ENCODE peak calls at places on chromosomes 6 and 20, in four cellular contexts. F is neural progenitor cell; E is left lung; X is naive thymus-derived CD4-positive, alpha-beta T cell. S is an unnamed sample. For H3K4me1, the result is how much of the 10 kb centered on the place peaks cover.

GRCh38 chr6:95686272-95686671 is 108.9 kb downstream of the MANEA start:
- DNase-seq in F (no peak), E (no peak), X (no peak), S (no peak)

GRCh38 chr6:48775157-48775556 is 664.2 kb upstream of the PTCHD4 start:
- DNase-seq in F (no peak), E (no peak), X (no peak), S (no peak)

GRCh38 chr20:32108814-32109391 is 611 bp upstream of the TM9SF4 start:
- DNase-seq in F (no peak), E (no peak), X (no peak), S (no peak)

GRCh38 chr6:145814035-145814500 is 527 bp downstream of the FBXO30 start:
- DNase-seq in F (peak), E (peak), X (no peak), S (no peak)

GRCh38 chr6:140980265-140980887 is 1152.3 kb upstream of the GJE1 start:
- DNase-seq in F (no peak), E (no peak), X (no peak), S (no peak)

GRCh38 chr6:158815915-158816314 is 3.3 kb downstream of the EZR start:
- DNase-seq in F (no peak), E (no peak), X (no peak), S (no peak)

GRCh38 chr6:25590986-25591385 is 61.0 kb upstream of the SCGN start:
- DNase-seq in F (no peak), E (no peak), X (no peak), S (no peak)

GRCh38 chr6:53615633-53616449 is 49.7 kb downstream of the KLHL31 start:
- DNase-seq in F (no peak), E (no peak), X (no peak), S (no peak)

GRCh38 chr6:142838821-142839685 is 105.9 kb downstream of the HIVEP2 start:
- DNase-seq in F (no peak), E (no peak), X (no peak), S (no peak)

GRCh38 chr6:14053776-14054175 is 63.8 kb upstream of the CD83 start:
- DNase-seq in F (no peak), E (no peak), X (no peak), S (no peak)

GRCh38 chr6:24522090-24522820 is 27.5 kb downstream of the ALDH5A1 start:
- DNase-seq in F (no peak), E (no peak), X (no peak), S (no peak)

GRCh38 chr6:139539852-139540251 is 165.4 kb upstream of the CITED2 start:
- DNase-seq in F (no peak), E (peak), X (no peak), S (no peak)

GRCh38 chr6:44102527-44102926 is 24.7 kb downstream of the MRPL14 start:
- DNase-seq in F (peak), E (no peak), X (no peak), S (no peak)

GRCh38 chr20:3785240-3786125 is 1.1 kb downstream of the CENPB start:
- DNase-seq in F (peak), E (no peak), X (no peak), S (no peak)

GRCh38 chr6:28269492-28269891 is 2.5 kb downstream of the ZSCAN26 start:
- DNase-seq in F (no peak), E (no peak), X (no peak), S (no peak)

GRCh38 chr6:168355716-168356522 is 36.3 kb upstream of the DACT2 start:
- DNase-seq in F (peak), E (no peak), X (no peak), S (no peak)

GRCh38 chr6:167932468-167933276 is 64.8 kb upstream of the KIF25 start:
- DNase-seq in F (no peak), E (no peak), X (no peak), S (no peak)

GRCh38 chr6:45827952-45828530 is 187.6 kb downstream of the CLIC5 start:
- DNase-seq in F (no peak), E (no peak), X (no peak), S (no peak)

GRCh38 chr20:52965380-52965779 is 6.8 kb upstream of the TSHZ2 start:
- DNase-seq in F (no peak), E (no peak), X (no peak), S (no peak)

GRCh38 chr6:6811151-6812002 is 222.9 kb downstream of the LY86 start:
- DNase-seq in F (peak), E (no peak), X (no peak), S (no peak)

GRCh38 chr6:125415921-125416320 is 114.2 kb upstream of the HDDC2 start:
- DNase-seq in F (no peak), E (no peak), X (no peak), S (no peak)

GRCh38 chr6:40336296-40336695 is 250.9 kb downstream of the LRFN2 start:
- DNase-seq in F (no peak), E (no peak), X (no peak), S (no peak)

GRCh38 chr6:27890351-27891299 is 21.6 kb downstream of the OR2B2 start:
- DNase-seq in F (peak), E (peak), X (peak), S (peak)

GRCh38 chr6:170200458-170200891 is 90.4 kb downstream of the DLL1 start:
- DNase-seq in F (no peak), E (peak), X (no peak), S (no peak)

GRCh38 chr6:109660526-109660925 is 30.5 kb downstream of the AK9 start:
- DNase-seq in F (no peak), E (no peak), X (no peak), S (no peak)

GRCh38 chr6:106450645-106451044 is 90.1 kb downstream of the CRYBG1 start:
- DNase-seq in F (no peak), E (no peak), X (no peak), S (no peak)

GRCh38 chr6:12137480-12137879 is 125.4 kb downstream of the HIVEP1 start:
- DNase-seq in F (no peak), E (peak), X (no peak), S (no peak)

GRCh38 chr20:58712116-58712822 is 19.7 kb downstream of the NPEPL1 start:
- DNase-seq in F (no peak), E (peak), X (no peak), S (no peak)

GRCh38 chr20:25632940-25633790 is 9.4 kb upstream of the NANP start:
- DNase-seq in F (no peak), E (no peak), X (no peak), S (no peak)

GRCh38 chr20:37347347-37347823 is 1.4 kb downstream of the SRC start:
- DNase-seq in F (no peak), E (no peak), X (no peak), S (no peak)
- H3K27ac ChIP-seq in F (no peak), E (no peak), X (no peak), S (no peak)

DNA sequence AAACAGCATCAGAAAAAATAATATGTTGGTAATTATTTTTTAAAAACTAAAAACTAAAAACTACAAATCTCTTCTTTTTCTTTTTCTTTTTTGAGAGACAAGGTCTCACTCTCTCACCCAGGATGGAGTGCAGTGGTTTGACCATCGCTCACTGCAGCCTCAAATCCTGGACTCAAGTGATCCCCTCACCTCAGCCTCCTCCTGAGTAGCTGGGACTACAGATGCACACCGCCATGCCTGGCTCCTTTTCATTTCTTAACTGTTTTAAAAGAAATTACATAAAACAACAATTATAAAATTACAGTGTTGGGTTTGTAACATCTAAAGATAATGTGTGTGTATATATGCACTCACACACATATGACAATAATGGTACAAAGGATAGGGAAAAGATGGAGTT is 24.1 kb downstream of the HLA-E start:
- DNase-seq in F (no peak), E (no peak), X (no peak), S (no peak)
- H3K4me1 ChIP-seq in F (under half), E (under half), X (under half), S (under half)

DNA sequence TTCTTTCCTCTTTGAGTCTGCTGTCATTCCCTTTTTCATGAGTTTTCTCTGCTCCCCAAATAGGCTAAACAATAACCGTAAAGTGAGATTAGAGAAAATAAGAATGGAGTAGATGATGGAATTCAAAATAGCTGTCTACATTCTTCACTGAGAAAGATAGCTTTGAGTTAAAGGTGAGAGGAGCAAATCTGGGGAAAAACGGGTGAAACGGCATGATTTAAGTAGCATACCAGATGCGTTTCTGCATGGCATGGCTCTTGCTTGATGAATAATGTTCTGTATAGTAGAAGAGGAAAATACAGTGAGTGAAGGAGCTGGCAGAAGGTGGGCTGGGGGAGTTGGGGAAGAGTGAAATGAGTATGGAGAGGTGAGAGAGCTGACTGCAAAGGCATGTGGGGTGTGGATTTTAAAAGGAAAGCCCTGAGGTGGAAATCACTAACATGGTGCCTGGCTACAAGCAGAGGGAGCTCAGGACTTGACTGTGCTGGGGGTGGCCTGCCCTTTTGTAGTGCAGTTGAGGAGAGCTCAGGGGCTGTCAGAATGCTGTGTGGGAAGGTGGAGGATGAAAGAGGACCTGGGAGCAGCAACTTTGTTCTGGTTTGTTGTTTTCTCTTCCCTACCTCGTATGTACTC is 8.8 kb downstream of the BICRAL start:
- DNase-seq in F (peak), E (no peak), X (no peak), S (no peak)
- H3K27ac ChIP-seq in F (peak), E (no peak), X (peak), S (peak)

DNA sequence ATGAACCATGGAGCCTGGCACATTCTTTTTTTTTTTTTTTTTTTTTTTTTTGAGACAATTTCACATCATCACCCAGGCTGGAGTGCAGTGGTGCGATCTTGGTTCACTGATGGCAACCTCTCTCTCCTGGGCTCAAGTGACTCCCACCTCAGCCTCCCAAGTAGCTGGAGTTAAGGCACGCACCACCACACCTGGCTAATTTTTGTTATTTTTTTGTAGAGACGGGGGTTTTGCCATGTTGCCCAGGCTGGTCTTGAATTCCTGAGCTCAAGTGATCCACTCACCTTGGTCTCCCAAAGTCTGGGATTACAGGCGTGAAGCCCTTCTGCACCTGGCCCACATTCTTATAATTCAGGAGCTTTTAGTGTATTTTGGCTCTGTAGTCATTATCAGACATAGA is 17.4 kb downstream of the ARID1B start:
- DNase-seq in F (no peak), E (no peak), X (no peak), S (no peak)
- H3K4me1 ChIP-seq in F (under half), E (under half), X (under half), S (half or more)